ENCODE peak calls at places on chromosome 7, in five cellular contexts. One of them, this sample, is unnamed.

GRCh38 chr7:45324683-45325237 is 167.2 kb downstream of the RAMP3 start:
- DNase-seq in Right ventricle myocardium inferior: no peak
- DNase-seq in effector memory CD8-positive, alpha-beta T cell: no peak
- DNase-seq in HEK293T: no peak
- DNase-seq in uterus: no peak
- DNase-seq in this sample: no peak

GRCh38 chr7:90271753-90272152 is 26.8 kb downstream of the CFAP69 start:
- DNase-seq in uterus: no peak
- DNase-seq in effector memory CD8-positive, alpha-beta T cell: no peak
- DNase-seq in Right ventricle myocardium inferior: no peak
- DNase-seq in HEK293T: no peak
- DNase-seq in this sample: no peak

GRCh38 chr7:8115547-8116402 is 146.2 kb downstream of the ICA1 start:
- DNase-seq in HEK293T: no peak
- DNase-seq in Right ventricle myocardium inferior: no peak
- DNase-seq in uterus: no peak
- DNase-seq in effector memory CD8-positive, alpha-beta T cell: no peak
- DNase-seq in this sample: no peak

GRCh38 chr7:146008293-146008692 is 108.3 kb upstream of the CNTNAP2 start:
- DNase-seq in HEK293T: no peak
- DNase-seq in effector memory CD8-positive, alpha-beta T cell: no peak
- DNase-seq in uterus: no peak
- DNase-seq in Right ventricle myocardium inferior: no peak
- DNase-seq in this sample: no peak

GRCh38 chr7:51592822-51593221 is 276.2 kb upstream of the COBL start:
- DNase-seq in HEK293T: no peak
- DNase-seq in uterus: no peak
- DNase-seq in Right ventricle myocardium inferior: no peak
- DNase-seq in effector memory CD8-positive, alpha-beta T cell: no peak
- DNase-seq in this sample: no peak

GRCh38 chr7:149070372-149071140 is 20.0 kb downstream of the ZNF786 start:
- DNase-seq in HEK293T: no peak
- DNase-seq in effector memory CD8-positive, alpha-beta T cell: no peak
- DNase-seq in uterus: no peak
- DNase-seq in Right ventricle myocardium inferior: no peak
- DNase-seq in this sample: no peak

GRCh38 chr7:101559586-101559985 is 69.5 kb downstream of the MYL10 start:
- DNase-seq in HEK293T: no peak
- DNase-seq in effector memory CD8-positive, alpha-beta T cell: no peak
- DNase-seq in uterus: peak
- DNase-seq in Right ventricle myocardium inferior: no peak
- DNase-seq in this sample: peak

GRCh38 chr7:85237721-85238120 is 50.9 kb upstream of the SEMA3D start:
- DNase-seq in uterus: no peak
- DNase-seq in HEK293T: no peak
- DNase-seq in effector memory CD8-positive, alpha-beta T cell: no peak
- DNase-seq in Right ventricle myocardium inferior: no peak
- DNase-seq in this sample: no peak

GRCh38 chr7:77797734-77798393 is 370 bp downstream of the TMEM60 start:
- DNase-seq in effector memory CD8-positive, alpha-beta T cell: no peak
- DNase-seq in uterus: no peak
- DNase-seq in Right ventricle myocardium inferior: no peak
- DNase-seq in HEK293T: peak
- DNase-seq in this sample: no peak

GRCh38 chr7:32479574-32480200 is 10.5 kb downstream of the LSM5 start:
- DNase-seq in uterus: no peak
- DNase-seq in HEK293T: peak
- DNase-seq in Right ventricle myocardium inferior: no peak
- DNase-seq in effector memory CD8-positive, alpha-beta T cell: no peak
- DNase-seq in this sample: no peak

GRCh38 chr7:13682626-13683025 is 306.8 kb downstream of the ETV1 start:
- DNase-seq in HEK293T: no peak
- DNase-seq in effector memory CD8-positive, alpha-beta T cell: no peak
- DNase-seq in uterus: no peak
- DNase-seq in Right ventricle myocardium inferior: no peak
- DNase-seq in this sample: no peak

GRCh38 chr7:22720791-22721786 is 5.9 kb upstream of the IL6 start:
- DNase-seq in Right ventricle myocardium inferior: no peak
- DNase-seq in HEK293T: no peak
- DNase-seq in effector memory CD8-positive, alpha-beta T cell: no peak
- DNase-seq in uterus: no peak
- DNase-seq in this sample: peak

GRCh38 chr7:43537765-43538403 is 45.0 kb upstream of the STK17A start:
- DNase-seq in effector memory CD8-positive, alpha-beta T cell: no peak
- DNase-seq in uterus: no peak
- DNase-seq in HEK293T: no peak
- DNase-seq in Right ventricle myocardium inferior: no peak
- DNase-seq in this sample: no peak

GRCh38 chr7:98250789-98251188 is 1.2 kb downstream of the TECPR1 start:
- DNase-seq in effector memory CD8-positive, alpha-beta T cell: peak
- DNase-seq in HEK293T: no peak
- DNase-seq in uterus: no peak
- DNase-seq in Right ventricle myocardium inferior: no peak
- DNase-seq in this sample: no peak

GRCh38 chr7:136136906-136137305 is 159.7 kb upstream of the MTPN start:
- DNase-seq in uterus: no peak
- DNase-seq in Right ventricle myocardium inferior: no peak
- DNase-seq in effector memory CD8-positive, alpha-beta T cell: no peak
- DNase-seq in HEK293T: no peak
- DNase-seq in this sample: no peak

GRCh38 chr7:151233111-151233701 is 923 bp downstream of the CHPF2 start:
- DNase-seq in Right ventricle myocardium inferior: no peak
- DNase-seq in uterus: no peak
- DNase-seq in HEK293T: peak
- DNase-seq in effector memory CD8-positive, alpha-beta T cell: peak
- DNase-seq in this sample: peak

GRCh38 chr7:94908204-94909022 is 1.0 kb downstream of the PPP1R9A start:
- DNase-seq in HEK293T: peak
- DNase-seq in Right ventricle myocardium inferior: peak
- DNase-seq in uterus: peak
- DNase-seq in effector memory CD8-positive, alpha-beta T cell: no peak
- DNase-seq in this sample: no peak

GRCh38 chr7:41403291-41403690 is 299.6 kb downstream of the INHBA start:
- DNase-seq in uterus: no peak
- DNase-seq in effector memory CD8-positive, alpha-beta T cell: no peak
- DNase-seq in HEK293T: no peak
- DNase-seq in Right ventricle myocardium inferior: no peak
- DNase-seq in this sample: no peak

GRCh38 chr7:31882187-31882586 is 188.0 kb downstream of the PDE1C start:
- DNase-seq in HEK293T: no peak
- DNase-seq in effector memory CD8-positive, alpha-beta T cell: no peak
- DNase-seq in Right ventricle myocardium inferior: peak
- DNase-seq in uterus: no peak
- DNase-seq in this sample: peak

GRCh38 chr7:141184532-141185190 is 110.8 kb downstream of the TMEM178B start:
- DNase-seq in uterus: no peak
- DNase-seq in HEK293T: no peak
- DNase-seq in effector memory CD8-positive, alpha-beta T cell: no peak
- DNase-seq in Right ventricle myocardium inferior: no peak
- DNase-seq in this sample: no peak

GRCh38 chr7:18276380-18276779 is 219.2 kb upstream of the HDAC9 start:
- DNase-seq in effector memory CD8-positive, alpha-beta T cell: no peak
- DNase-seq in HEK293T: no peak
- DNase-seq in Right ventricle myocardium inferior: no peak
- DNase-seq in uterus: no peak
- DNase-seq in this sample: no peak

GRCh38 chr7:116583653-116584052 is 58.8 kb downstream of the CAV1 start:
- DNase-seq in Right ventricle myocardium inferior: no peak
- DNase-seq in effector memory CD8-positive, alpha-beta T cell: no peak
- DNase-seq in HEK293T: no peak
- DNase-seq in uterus: no peak
- DNase-seq in this sample: no peak

GRCh38 chr7:16420329-16420648 is 1.0 kb downstream of the CRPPA start:
- DNase-seq in uterus: no peak
- DNase-seq in Right ventricle myocardium inferior: no peak
- DNase-seq in effector memory CD8-positive, alpha-beta T cell: no peak
- DNase-seq in HEK293T: no peak
- DNase-seq in this sample: no peak

GRCh38 chr7:12111461-12112405 is 99.4 kb upstream of the TMEM106B start:
- DNase-seq in Right ventricle myocardium inferior: peak
- DNase-seq in effector memory CD8-positive, alpha-beta T cell: peak
- DNase-seq in HEK293T: no peak
- DNase-seq in uterus: peak
- DNase-seq in this sample: no peak

GRCh38 chr7:140625908-140626868 is 14.4 kb downstream of the DENND2A start:
- DNase-seq in HEK293T: peak
- DNase-seq in Right ventricle myocardium inferior: peak
- DNase-seq in uterus: peak
- DNase-seq in effector memory CD8-positive, alpha-beta T cell: no peak
- DNase-seq in this sample: peak

GRCh38 chr7:27046854-27047549 is 48.8 kb downstream of the HOXA1 start:
- DNase-seq in HEK293T: no peak
- DNase-seq in uterus: no peak
- DNase-seq in Right ventricle myocardium inferior: no peak
- DNase-seq in effector memory CD8-positive, alpha-beta T cell: no peak
- DNase-seq in this sample: no peak

GRCh38 chr7:28037220-28038010 is 143.2 kb downstream of the JAZF1 start:
- DNase-seq in HEK293T: peak
- DNase-seq in effector memory CD8-positive, alpha-beta T cell: no peak
- DNase-seq in Right ventricle myocardium inferior: no peak
- DNase-seq in uterus: peak
- DNase-seq in this sample: no peak

GRCh38 chr7:132564849-132565248 is 11.4 kb downstream of the PLXNA4 start:
- DNase-seq in Right ventricle myocardium inferior: no peak
- DNase-seq in effector memory CD8-positive, alpha-beta T cell: no peak
- DNase-seq in HEK293T: no peak
- DNase-seq in uterus: no peak
- DNase-seq in this sample: no peak

GRCh38 chr7:25311346-25311745 is 83.1 kb upstream of the NPVF start:
- DNase-seq in uterus: no peak
- DNase-seq in HEK293T: no peak
- DNase-seq in effector memory CD8-positive, alpha-beta T cell: no peak
- DNase-seq in Right ventricle myocardium inferior: no peak
- DNase-seq in this sample: no peak

GRCh38 chr7:93092757-93093370 is 24.9 kb downstream of the SAMD9 start:
- DNase-seq in Right ventricle myocardium inferior: no peak
- DNase-seq in HEK293T: peak
- DNase-seq in uterus: no peak
- DNase-seq in effector memory CD8-positive, alpha-beta T cell: no peak
- DNase-seq in this sample: no peak